ENCODE peak calls at places on chromosomes 1 and 21, in eight cellular contexts. T is heart left ventricle; M is mesendoderm; W is CD4-positive, alpha-beta memory T cell; O is kidney; J is keratinocyte; Q is neural progenitor cell; P is pancreas. F is an unnamed sample.

GRCh38 chr1:100332331-100332730 is 20.0 kb upstream of the CDC14A start:
- DNase-seq in P (no peak), W (no peak), M (no peak), T (no peak), O (no peak), J (no peak), Q (no peak), F (no peak)

GRCh38 chr1:23424171-23424959 is at the start of gene TCEA3:
- DNase-seq in W (peak; percentile 41), J (no peak), Q (peak; percentile 51), O (no peak), P (peak; percentile 83), M (peak; percentile 40), T (peak; percentile 74), F (no peak)

GRCh38 chr1:50148142-50148923 is 39.6 kb downstream of the ELAVL4 start:
- DNase-seq in Q (no peak), O (no peak), T (no peak), J (no peak), P (no peak), W (no peak), M (no peak), F (no peak)

GRCh38 chr1:12135612-12136011 is 31.2 kb upstream of the TNFRSF1B start:
- DNase-seq in P (no peak), Q (no peak), T (peak; percentile 76), W (no peak), J (no peak), M (no peak), O (peak; percentile 87), F (no peak)

GRCh38 chr1:78672428-78672827 is 22.8 kb downstream of the IFI44 start:
- DNase-seq in J (no peak), P (no peak), T (no peak), M (no peak), Q (no peak), W (no peak), O (no peak), F (no peak)

GRCh38 chr1:17439250-17440073 is at the start of gene RCC2:
- DNase-seq in O (peak; percentile 89), J (peak; percentile 78), P (peak; percentile 73), M (peak; percentile 79), Q (peak; percentile 87), T (peak; percentile 87), W (peak; percentile 70), F (peak; percentile 63)

GRCh38 chr1:236608930-236609726 is 4.8 kb upstream of the HEATR1 start:
- DNase-seq in P (peak; percentile 59), T (no peak), J (no peak), Q (peak; percentile 72), O (no peak), M (peak; percentile 76), W (no peak), F (no peak)

GRCh38 chr1:81802601-81803422 is 2.1 kb downstream of the ADGRL2 start:
- DNase-seq in T (peak; percentile 87), M (peak; percentile 73), O (peak; percentile 90), J (no peak), Q (peak; percentile 76), W (no peak), P (peak; percentile 56), F (no peak)

GRCh38 chr21:45303751-45304150 is 16.1 kb upstream of the POFUT2 start:
- DNase-seq in J (no peak), T (no peak), P (no peak), Q (no peak), O (peak; percentile 68), W (no peak), M (no peak), F (peak; percentile 33)

GRCh38 chr1:62356257-62356835 is 37.1 kb upstream of the KANK4 start:
- DNase-seq in Q (no peak), T (no peak), O (no peak), W (no peak), P (no peak), M (peak; percentile 45), J (peak; percentile 33), F (no peak)

GRCh38 chr1:50425376-50426107 is 2.3 kb upstream of the DMRTA2 start:
- DNase-seq in P (no peak), J (no peak), W (no peak), Q (peak; percentile 75), T (no peak), O (no peak), M (peak; percentile 75), F (no peak)

GRCh38 chr1:229714964-229715603 is 89.0 kb downstream of the URB2 start:
- DNase-seq in T (peak; percentile 41), Q (peak; percentile 16), O (no peak), P (peak; percentile 83), W (peak; percentile 25), M (peak; percentile 72), J (no peak), F (peak; percentile 15)

GRCh38 chr1:171457412-171457811 is 27.9 kb upstream of the PRRC2C start:
- DNase-seq in Q (peak; percentile 4), T (no peak), W (no peak), P (no peak), J (no peak), O (no peak), M (no peak), F (no peak)

GRCh38 chr1:228359613-228360532 is 46.8 kb downstream of the TRIM11 start:
- DNase-seq in T (peak; percentile 68), J (no peak), W (no peak), M (no peak), Q (no peak), P (peak; percentile 28), O (peak; percentile 53), F (no peak)

DNA sequence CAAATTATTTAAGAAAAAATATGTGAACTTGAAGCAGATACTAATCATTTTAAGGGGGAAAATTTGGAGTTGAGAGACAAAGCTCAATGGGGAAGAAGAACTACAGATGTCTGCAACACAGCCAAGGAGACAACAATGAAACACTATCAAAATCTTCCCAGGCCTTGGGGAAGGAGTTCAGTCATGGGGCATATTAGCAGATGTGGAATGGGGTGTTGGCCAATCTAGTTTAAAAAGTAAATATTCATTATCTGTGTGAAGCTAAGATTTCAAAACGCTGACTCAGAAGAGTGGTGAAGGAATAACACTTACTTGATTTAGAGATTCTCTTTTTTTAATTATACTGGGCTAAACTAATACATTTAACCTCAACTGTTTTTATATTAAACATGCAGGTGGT is 671.7 kb upstream of the ZP4 start:
- DNase-seq in M (no peak), W (no peak), O (no peak), J (no peak), Q (no peak), T (no peak), P (no peak), F (no peak)
- H3K4me3 ChIP-seq in M (no peak overlapping the region), W (no peak overlapping the region), O (no peak overlapping the region), J (no peak overlapping the region), Q (no peak overlapping the region), T (no peak overlapping the region), P (no peak overlapping the region), F (no peak overlapping the region)

DNA sequence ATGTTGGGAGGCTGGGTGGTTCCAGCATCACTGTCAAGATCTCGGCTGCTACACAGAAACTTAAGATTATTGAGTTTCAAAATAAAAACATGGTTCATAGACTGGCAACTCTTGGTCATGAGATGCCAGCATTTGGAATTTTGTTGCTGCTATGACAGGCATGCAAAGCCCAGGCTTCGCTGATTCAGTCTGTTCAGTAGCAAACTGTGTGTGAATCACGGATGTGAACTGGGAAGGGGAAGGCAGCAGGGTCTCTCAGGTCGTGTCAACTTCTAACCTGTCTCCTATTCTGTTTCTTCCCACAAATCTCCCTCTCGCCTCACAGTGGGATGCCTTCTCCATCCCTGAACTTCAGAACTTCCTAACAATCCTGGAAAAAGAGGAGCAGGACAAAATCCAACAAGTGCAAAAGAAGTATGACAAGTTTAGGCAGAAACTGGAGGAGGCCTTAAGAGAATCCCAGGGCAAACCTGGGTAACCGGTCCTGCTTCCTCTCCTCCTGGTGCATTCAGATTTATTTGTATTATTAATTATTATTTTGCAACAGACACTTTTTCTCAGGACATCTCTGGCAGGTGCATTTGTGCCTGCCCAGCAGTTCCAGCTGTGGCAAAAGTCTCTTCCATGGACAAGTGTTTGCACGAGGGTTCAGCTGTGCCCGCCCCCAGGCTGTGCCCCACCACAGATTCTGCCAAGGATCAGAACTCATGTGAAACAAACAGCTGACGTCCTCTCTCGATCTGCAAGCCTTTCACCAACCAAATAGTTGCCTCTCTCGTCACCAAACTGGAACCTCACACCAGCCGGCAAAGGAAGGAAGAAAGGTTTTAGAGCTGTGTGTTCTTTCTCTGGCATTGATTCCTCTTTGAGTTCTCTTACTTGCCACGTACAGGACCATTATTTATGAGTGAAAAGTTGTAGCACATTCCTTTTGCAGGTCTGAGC is 25.5 kb downstream of the EIF2D start:
- DNase-seq in M (no peak), W (no peak), Q (no peak), J (no peak), T (no peak), P (no peak), O (no peak), F (no peak)
- H3K27ac ChIP-seq in M (no peak overlapping the region), W (no peak overlapping the region), Q (no peak overlapping the region), J (peak overlapping the region; percentile 30), T (no peak overlapping the region), P (no peak overlapping the region), O (no peak overlapping the region), F (no peak overlapping the region)

GRCh38 chr1:198700396-198700795 is 61.6 kb downstream of the PTPRC start:
- DNase-seq in W (no peak), O (no peak), T (no peak), J (no peak), Q (no peak), M (no peak), P (no peak), F (no peak)
- H3K4me1 ChIP-seq in W (peaks cover 89% of the 10 kb centered on the region), O (no peaks in the 10 kb centered on the region), T (no peaks in the 10 kb centered on the region), J (no peaks in the 10 kb centered on the region), Q (peaks cover 24% of the 10 kb centered on the region), M (no peaks in the 10 kb centered on the region), P (no peaks in the 10 kb centered on the region), F (peaks cover 76% of the 10 kb centered on the region)

GRCh38 chr1:226679303-226679702 is 59.8 kb downstream of the ITPKB start:
- DNase-seq in O (no peak), M (no peak), Q (no peak), W (no peak), J (no peak), P (no peak), T (no peak), F (no peak)

GRCh38 chr1:226678701-226679100 is 60.4 kb downstream of the ITPKB start:
- DNase-seq in J (no peak), W (peak; percentile 63), M (peak; percentile 77), Q (no peak), P (no peak), T (no peak), O (no peak), F (peak; percentile 71)

GRCh38 chr1:226678251-226678650 is 60.8 kb downstream of the ITPKB start:
- DNase-seq in M (no peak), P (no peak), T (no peak), Q (no peak), O (no peak), W (no peak), J (no peak), F (no peak)

GRCh38 chr1:226680653-226681052 is 58.4 kb downstream of the ITPKB start:
- DNase-seq in P (no peak), M (no peak), J (no peak), T (no peak), O (no peak), Q (peak; percentile 22), W (no peak), F (no peak)

DNA sequence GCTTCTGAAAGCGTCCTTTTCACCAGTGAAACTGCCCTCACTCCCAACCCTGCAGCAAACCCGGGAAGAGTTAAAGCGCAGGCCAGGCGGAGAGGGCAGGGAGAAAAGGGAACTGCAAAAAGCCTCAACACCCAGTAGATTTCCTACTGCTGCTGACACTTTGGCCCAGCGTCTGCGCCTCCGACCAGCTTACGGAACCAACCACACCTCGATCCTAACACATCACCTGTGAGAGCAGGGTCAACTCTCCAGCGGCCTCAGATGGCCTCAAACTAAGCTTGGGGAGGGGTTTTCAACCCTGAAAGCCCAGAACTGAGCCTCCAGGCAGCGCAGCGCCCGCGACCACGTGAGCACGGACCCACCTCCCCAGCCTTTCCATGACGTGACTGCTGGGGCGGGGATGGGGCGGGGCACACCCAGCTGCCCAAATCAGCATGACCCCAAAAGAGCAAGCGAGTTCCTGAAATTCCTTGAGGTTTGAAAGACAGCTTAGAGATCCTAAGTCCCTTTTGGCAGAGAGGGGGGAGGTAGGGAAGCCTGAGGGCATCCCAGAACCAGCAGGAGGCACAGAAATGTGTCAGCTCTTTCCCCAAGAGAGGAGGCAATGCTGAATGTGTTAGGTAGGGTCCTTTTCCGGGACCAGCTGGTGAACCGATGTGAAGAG is 59.1 kb downstream of the ITPKB start:
- DNase-seq in J (peak; percentile 42), Q (peak; percentile 97), T (peak; percentile 91), M (peak; percentile 100), P (peak; percentile 77), W (peak; percentile 78), O (peak; percentile 95), F (peak; percentile 69)
- H3K4me3 ChIP-seq in J (peak overlapping the region; percentile 64), Q (peak overlapping the region; percentile 31), T (peak overlapping the region; percentile 53), M (no peak overlapping the region), P (peak overlapping the region; percentile 34), W (peak overlapping the region; percentile 12), O (peak overlapping the region; percentile 60), F (peak overlapping the region; percentile 38)

F was measured in CD8-positive, alpha-beta memory T cell.